ENCODE peak calls at places on chromosomes 13 and 19, in seven cellular contexts. One of them, this sample, is unnamed.

GRCh38 chr19:55646889-55647731 is 902 bp upstream of the CCDC106 start:
- DNase-seq in left lung: no peak
- DNase-seq in tibial nerve: no peak
- DNase-seq in OCI-LY7: peak; percentile 89
- DNase-seq in esophagus squamous epithelium: no peak
- DNase-seq in fibroblast of lung: no peak
- DNase-seq in neural crest cell: no peak
- DNase-seq in this sample: no peak

GRCh38 chr13:31110617-31111016 is 51.1 kb downstream of the HSPH1 start:
- DNase-seq in left lung: no peak
- DNase-seq in tibial nerve: no peak
- DNase-seq in OCI-LY7: no peak
- DNase-seq in esophagus squamous epithelium: no peak
- DNase-seq in fibroblast of lung: no peak
- DNase-seq in neural crest cell: no peak
- DNase-seq in this sample: no peak

GRCh38 chr19:9295411-9295849 is 14.2 kb downstream of the ZNF699 start:
- DNase-seq in left lung: no peak
- DNase-seq in tibial nerve: no peak
- DNase-seq in OCI-LY7: no peak
- DNase-seq in esophagus squamous epithelium: no peak
- DNase-seq in fibroblast of lung: no peak
- DNase-seq in neural crest cell: no peak
- DNase-seq in this sample: no peak

GRCh38 chr19:45470147-45471081 is 2.6 kb downstream of the FOSB start:
- DNase-seq in left lung: no peak
- DNase-seq in tibial nerve: peak; percentile 32
- DNase-seq in OCI-LY7: no peak
- DNase-seq in esophagus squamous epithelium: no peak
- DNase-seq in fibroblast of lung: no peak
- DNase-seq in neural crest cell: no peak
- DNase-seq in this sample: peak; percentile 41

GRCh38 chr13:99382428-99383133 is 75.4 kb upstream of the GPR183 start:
- DNase-seq in left lung: no peak
- DNase-seq in tibial nerve: no peak
- DNase-seq in OCI-LY7: no peak
- DNase-seq in esophagus squamous epithelium: no peak
- DNase-seq in fibroblast of lung: no peak
- DNase-seq in neural crest cell: no peak
- DNase-seq in this sample: no peak

GRCh38 chr13:51000576-51001260 is 91.1 kb downstream of the RNASEH2B start:
- DNase-seq in left lung: no peak
- DNase-seq in tibial nerve: peak; percentile 71
- DNase-seq in OCI-LY7: no peak
- DNase-seq in esophagus squamous epithelium: no peak
- DNase-seq in fibroblast of lung: peak; percentile 80
- DNase-seq in neural crest cell: no peak
- DNase-seq in this sample: peak; percentile 7

GRCh38 chr19:8445488-8446001 is 770 bp downstream of the HNRNPM start:
- DNase-seq in left lung: peak; percentile 64
- DNase-seq in tibial nerve: peak; percentile 30
- DNase-seq in OCI-LY7: peak; percentile 53
- DNase-seq in esophagus squamous epithelium: no peak
- DNase-seq in fibroblast of lung: no peak
- DNase-seq in neural crest cell: peak; percentile 25
- DNase-seq in this sample: no peak

GRCh38 chr19:912181-913079 is 589 bp downstream of the R3HDM4 start:
- DNase-seq in left lung: no peak
- DNase-seq in tibial nerve: no peak
- DNase-seq in OCI-LY7: no peak
- DNase-seq in esophagus squamous epithelium: no peak
- DNase-seq in fibroblast of lung: no peak
- DNase-seq in neural crest cell: no peak
- DNase-seq in this sample: no peak

GRCh38 chr19:2592824-2593223 is 109.7 kb downstream of the GNG7 start:
- DNase-seq in left lung: peak; percentile 7
- DNase-seq in tibial nerve: no peak
- DNase-seq in OCI-LY7: no peak
- DNase-seq in esophagus squamous epithelium: no peak
- DNase-seq in fibroblast of lung: no peak
- DNase-seq in neural crest cell: no peak
- DNase-seq in this sample: no peak

GRCh38 chr13:40388617-40389016 is 277.8 kb downstream of the FOXO1 start:
- DNase-seq in left lung: peak; percentile 46
- DNase-seq in tibial nerve: no peak
- DNase-seq in OCI-LY7: peak; percentile 96
- DNase-seq in esophagus squamous epithelium: peak; percentile 32
- DNase-seq in fibroblast of lung: no peak
- DNase-seq in neural crest cell: no peak
- DNase-seq in this sample: no peak

GRCh38 chr13:36870050-36870692 is 49.9 kb downstream of the SMAD9 start:
- DNase-seq in left lung: no peak
- DNase-seq in tibial nerve: no peak
- DNase-seq in OCI-LY7: no peak
- DNase-seq in esophagus squamous epithelium: no peak
- DNase-seq in fibroblast of lung: no peak
- DNase-seq in neural crest cell: no peak
- DNase-seq in this sample: no peak

GRCh38 chr19:13255041-13255718 is 105.0 kb downstream of the IER2 start:
- DNase-seq in left lung: no peak
- DNase-seq in tibial nerve: no peak
- DNase-seq in OCI-LY7: no peak
- DNase-seq in esophagus squamous epithelium: no peak
- DNase-seq in fibroblast of lung: no peak
- DNase-seq in neural crest cell: no peak
- DNase-seq in this sample: no peak

GRCh38 chr13:49295231-49295630 is 47.5 kb downstream of the CDADC1 start:
- DNase-seq in left lung: no peak
- DNase-seq in tibial nerve: no peak
- DNase-seq in OCI-LY7: no peak
- DNase-seq in esophagus squamous epithelium: no peak
- DNase-seq in fibroblast of lung: peak; percentile 31
- DNase-seq in neural crest cell: no peak
- DNase-seq in this sample: no peak

GRCh38 chr13:32624441-32624840 is 38.2 kb downstream of the PDS5B start:
- DNase-seq in left lung: no peak
- DNase-seq in tibial nerve: no peak
- DNase-seq in OCI-LY7: no peak
- DNase-seq in esophagus squamous epithelium: no peak
- DNase-seq in fibroblast of lung: no peak
- DNase-seq in neural crest cell: no peak
- DNase-seq in this sample: no peak

GRCh38 chr19:47839411-47839810 is 17.7 kb downstream of the CRX start:
- DNase-seq in left lung: no peak
- DNase-seq in tibial nerve: no peak
- DNase-seq in OCI-LY7: no peak
- DNase-seq in esophagus squamous epithelium: no peak
- DNase-seq in fibroblast of lung: no peak
- DNase-seq in neural crest cell: no peak
- DNase-seq in this sample: no peak

GRCh38 chr19:34217952-34218817 is 36.2 kb upstream of the GARRE1 start:
- DNase-seq in left lung: no peak
- DNase-seq in tibial nerve: peak; percentile 36
- DNase-seq in OCI-LY7: no peak
- DNase-seq in esophagus squamous epithelium: no peak
- DNase-seq in fibroblast of lung: peak; percentile 94
- DNase-seq in neural crest cell: no peak
- DNase-seq in this sample: peak; percentile 82

GRCh38 chr13:94119360-94119936 is 360.0 kb downstream of the DCT start:
- DNase-seq in left lung: peak; percentile 51
- DNase-seq in tibial nerve: no peak
- DNase-seq in OCI-LY7: no peak
- DNase-seq in esophagus squamous epithelium: no peak
- DNase-seq in fibroblast of lung: no peak
- DNase-seq in neural crest cell: no peak
- DNase-seq in this sample: no peak

GRCh38 chr13:25733696-25734435 is 317.9 kb downstream of the SHISA2 start:
- DNase-seq in left lung: no peak
- DNase-seq in tibial nerve: no peak
- DNase-seq in OCI-LY7: no peak
- DNase-seq in esophagus squamous epithelium: no peak
- DNase-seq in fibroblast of lung: no peak
- DNase-seq in neural crest cell: no peak
- DNase-seq in this sample: no peak

GRCh38 chr13:44393391-44393790 is 19.8 kb downstream of the SERP2 start:
- DNase-seq in left lung: no peak
- DNase-seq in tibial nerve: no peak
- DNase-seq in OCI-LY7: no peak
- DNase-seq in esophagus squamous epithelium: no peak
- DNase-seq in fibroblast of lung: no peak
- DNase-seq in neural crest cell: no peak
- DNase-seq in this sample: no peak
- TF ChIP-seq CTCF in left lung: no peak
- TF ChIP-seq CTCF in tibial nerve: no peak
- TF ChIP-seq CTCF in OCI-LY7: no peak
- TF ChIP-seq CTCF in esophagus squamous epithelium: no peak
- TF ChIP-seq CTCF in fibroblast of lung: no peak
- TF ChIP-seq CTCF in neural crest cell: no peak
- TF ChIP-seq CTCF in this sample: no peak

DNA sequence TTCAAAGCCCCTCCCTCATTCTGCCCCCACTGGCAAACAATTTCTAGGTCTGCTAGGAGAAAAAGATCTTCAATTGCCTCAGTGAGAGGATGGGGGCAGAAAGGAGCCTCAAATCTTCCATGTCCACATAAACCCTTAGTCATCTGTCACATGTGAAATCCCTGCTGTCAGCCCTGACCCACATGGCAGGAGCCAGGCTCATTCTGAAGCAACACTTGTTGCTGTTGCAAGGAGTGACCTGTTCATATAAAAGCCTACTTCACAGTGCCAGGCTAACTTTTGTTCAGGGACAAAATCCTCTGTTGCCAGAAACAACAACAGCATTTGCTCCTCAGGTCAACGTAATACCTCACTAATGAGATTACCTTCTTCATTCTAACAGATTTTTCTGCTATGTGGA is 70.5 kb downstream of the IRS2 start:
- DNase-seq in left lung: peak; percentile 51
- DNase-seq in tibial nerve: peak; percentile 53
- DNase-seq in OCI-LY7: no peak
- DNase-seq in esophagus squamous epithelium: no peak
- DNase-seq in fibroblast of lung: peak; percentile 73
- DNase-seq in neural crest cell: no peak
- DNase-seq in this sample: no peak
- TF ChIP-seq CTCF in left lung: no peak
- TF ChIP-seq CTCF in tibial nerve: no peak
- TF ChIP-seq CTCF in OCI-LY7: no peak
- TF ChIP-seq CTCF in esophagus squamous epithelium: no peak
- TF ChIP-seq CTCF in fibroblast of lung: no peak
- TF ChIP-seq CTCF in neural crest cell: no peak
- TF ChIP-seq CTCF in this sample: no peak

DNA sequence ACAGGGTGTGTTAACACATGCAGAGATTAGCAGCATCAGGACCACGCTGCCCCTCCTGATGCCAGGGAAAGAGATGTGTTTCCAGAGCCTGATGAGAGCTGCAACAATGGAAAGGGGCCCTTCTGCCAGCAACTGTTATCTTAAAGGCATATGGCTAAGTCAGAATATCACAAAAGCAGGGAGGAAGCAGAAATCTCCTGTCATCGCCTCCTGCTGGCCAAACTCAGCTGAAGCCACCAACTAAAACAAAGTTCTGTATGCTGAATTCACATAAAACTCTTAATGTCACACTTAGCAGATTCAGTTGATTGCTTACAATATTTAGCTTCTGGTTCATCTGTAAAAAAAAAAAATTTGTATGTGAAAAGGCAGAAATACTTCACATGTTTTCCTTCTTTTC is 178.2 kb downstream of the GPC5 start:
- DNase-seq in left lung: no peak
- DNase-seq in tibial nerve: no peak
- DNase-seq in OCI-LY7: peak; percentile 53
- DNase-seq in esophagus squamous epithelium: no peak
- DNase-seq in fibroblast of lung: no peak
- DNase-seq in neural crest cell: peak; percentile 4
- DNase-seq in this sample: no peak
- TF ChIP-seq CTCF in left lung: no peak
- TF ChIP-seq CTCF in tibial nerve: no peak
- TF ChIP-seq CTCF in OCI-LY7: no peak
- TF ChIP-seq CTCF in esophagus squamous epithelium: no peak
- TF ChIP-seq CTCF in fibroblast of lung: peak; percentile 27
- TF ChIP-seq CTCF in neural crest cell: peak; percentile 58
- TF ChIP-seq CTCF in this sample: no peak

GRCh38 chr19:35247526-35248309 is 1.1 kb upstream of the LSR start:
- DNase-seq in left lung: peak; percentile 82
- DNase-seq in tibial nerve: no peak
- DNase-seq in OCI-LY7: peak; percentile 92
- DNase-seq in esophagus squamous epithelium: no peak
- DNase-seq in fibroblast of lung: no peak
- DNase-seq in neural crest cell: no peak
- DNase-seq in this sample: no peak
- TF ChIP-seq CTCF in left lung: peak; percentile 30
- TF ChIP-seq CTCF in tibial nerve: no peak
- TF ChIP-seq CTCF in OCI-LY7: peak; percentile 71
- TF ChIP-seq CTCF in esophagus squamous epithelium: peak; percentile 72
- TF ChIP-seq CTCF in fibroblast of lung: no peak
- TF ChIP-seq CTCF in neural crest cell: peak; percentile 56
- TF ChIP-seq CTCF in this sample: no peak

GRCh38 chr13:112102243-112102642 is 35.3 kb downstream of the SOX1 start:
- DNase-seq in left lung: no peak
- DNase-seq in tibial nerve: no peak
- DNase-seq in OCI-LY7: no peak
- DNase-seq in esophagus squamous epithelium: no peak
- DNase-seq in fibroblast of lung: no peak
- DNase-seq in neural crest cell: no peak
- DNase-seq in this sample: no peak
- TF ChIP-seq CTCF in left lung: no peak
- TF ChIP-seq CTCF in tibial nerve: no peak
- TF ChIP-seq CTCF in OCI-LY7: no peak
- TF ChIP-seq CTCF in esophagus squamous epithelium: no peak
- TF ChIP-seq CTCF in fibroblast of lung: no peak
- TF ChIP-seq CTCF in neural crest cell: peak; percentile 20
- TF ChIP-seq CTCF in this sample: no peak

GRCh38 chr19:37226248-37226647 is 8.2 kb downstream of the ZNF383 start:
- DNase-seq in left lung: no peak
- DNase-seq in tibial nerve: no peak
- DNase-seq in OCI-LY7: no peak
- DNase-seq in esophagus squamous epithelium: no peak
- DNase-seq in fibroblast of lung: no peak
- DNase-seq in neural crest cell: no peak
- DNase-seq in this sample: no peak

DNA sequence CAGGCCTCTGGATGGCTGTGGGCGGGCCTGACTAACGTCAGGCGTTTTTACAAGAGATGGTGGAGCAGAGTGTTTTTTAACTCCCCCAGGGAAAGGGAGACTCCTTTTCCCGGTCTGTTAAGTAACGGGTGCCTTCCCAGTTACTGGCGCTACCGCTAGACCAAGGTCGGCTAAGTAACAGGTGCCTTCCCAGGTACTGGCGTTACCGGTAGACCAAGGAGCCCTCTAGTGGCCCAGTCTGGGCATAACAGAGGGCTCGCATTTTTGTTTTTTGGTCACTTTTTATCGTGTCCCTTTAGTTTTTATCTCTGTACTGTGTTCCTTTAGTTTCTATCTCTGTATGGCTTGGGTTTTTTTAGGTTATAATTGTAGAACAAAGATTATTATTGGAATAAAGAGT is 10.0 kb downstream of the ZNF383 start:
- DNase-seq in left lung: no peak
- DNase-seq in tibial nerve: no peak
- DNase-seq in OCI-LY7: peak; percentile 53
- DNase-seq in esophagus squamous epithelium: no peak
- DNase-seq in fibroblast of lung: no peak
- DNase-seq in neural crest cell: no peak
- DNase-seq in this sample: no peak
- TF ChIP-seq CTCF in left lung: peak; percentile 34
- TF ChIP-seq CTCF in tibial nerve: peak; percentile 19
- TF ChIP-seq CTCF in OCI-LY7: peak; percentile 83
- TF ChIP-seq CTCF in esophagus squamous epithelium: no peak
- TF ChIP-seq CTCF in fibroblast of lung: peak; percentile 58
- TF ChIP-seq CTCF in neural crest cell: peak; percentile 69
- TF ChIP-seq CTCF in this sample: peak; percentile 28

GRCh38 chr13:113972451-113973217 is 1.2 kb downstream of the C13orf46 start:
- DNase-seq in left lung: peak; percentile 25
- DNase-seq in tibial nerve: no peak
- DNase-seq in OCI-LY7: no peak
- DNase-seq in esophagus squamous epithelium: no peak
- DNase-seq in fibroblast of lung: no peak
- DNase-seq in neural crest cell: no peak
- DNase-seq in this sample: no peak
- TF ChIP-seq CTCF in left lung: no peak
- TF ChIP-seq CTCF in tibial nerve: no peak
- TF ChIP-seq CTCF in OCI-LY7: no peak
- TF ChIP-seq CTCF in esophagus squamous epithelium: no peak
- TF ChIP-seq CTCF in fibroblast of lung: no peak
- TF ChIP-seq CTCF in neural crest cell: no peak
- TF ChIP-seq CTCF in this sample: no peak

This sample was measured in AG09319.